ENCODE peak calls at places on chromosomes 3 and 15, in four cellular contexts. U is HepG2, B is K562, R is WTC11. L is an unnamed sample.

GRCh38 chr3:24235121-24235520 is 259.5 kb downstream of the THRB start:
- DNase-seq in B (no peak), U (peak), R (no peak), L (no peak)

GRCh38 chr3:39721076-39721475 is 88.3 kb upstream of the MYRIP start:
- DNase-seq in U (no peak), R (no peak), B (no peak), L (no peak)

GRCh38 chr15:38076806-38077205 is 142.4 kb downstream of the TMCO5A start:
- DNase-seq in U (no peak), R (peak), B (no peak), L (no peak)

GRCh38 chr15:31330111-31330785 is 3.6 kb downstream of the KLF13 start:
- DNase-seq in R (no peak), U (no peak), B (no peak), L (no peak)

GRCh38 chr15:49530106-49530505 is 90.5 kb downstream of the FAM227B start:
- DNase-seq in B (no peak), R (no peak), U (peak), L (no peak)

GRCh38 chr3:127551971-127552370 is 38.6 kb downstream of the TPRA1 start:
- DNase-seq in R (no peak), U (no peak), B (no peak), L (no peak)

GRCh38 chr15:89566141-89566540 is 9.1 kb upstream of the TICRR start:
- DNase-seq in R (no peak), B (no peak), U (no peak), L (no peak)

GRCh38 chr3:160221019-160221418 is 4.2 kb upstream of the C3orf80 start:
- DNase-seq in U (no peak), B (no peak), R (no peak), L (no peak)

GRCh38 chr3:39962566-39962965 is 153.2 kb downstream of the MYRIP start:
- DNase-seq in R (no peak), B (no peak), U (no peak), L (no peak)

DNA sequence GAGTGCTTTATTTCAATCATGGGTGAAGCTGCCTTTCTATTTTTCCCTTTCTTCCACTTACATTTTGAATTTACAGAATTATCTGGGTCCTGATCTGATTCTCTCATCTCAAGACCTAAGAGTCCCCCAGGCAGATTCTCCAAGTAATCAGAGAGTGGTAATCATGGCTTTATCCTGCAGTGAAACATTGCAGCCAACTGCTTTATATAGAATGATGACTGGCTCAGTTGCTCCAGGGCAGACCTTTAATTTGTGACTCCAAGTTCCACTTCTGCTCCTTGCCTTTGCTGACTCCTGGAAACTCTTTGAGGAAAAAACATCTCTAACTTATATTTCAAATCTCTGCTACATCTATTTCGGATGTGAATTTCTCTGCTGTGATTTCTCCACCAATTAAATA is 25.5 kb upstream of the NPTN start:
- DNase-seq in B (no peak), R (no peak), U (no peak), L (no peak)
- TF ChIP-seq ELF4 in B (no peak), R (no peak), U (no peak), L (no peak)

GRCh38 chr15:78322724-78323395 is 17.3 kb upstream of the CRABP1 start:
- DNase-seq in U (no peak), B (no peak), R (no peak), L (no peak)

GRCh38 chr15:78322243-78322642 is 17.9 kb upstream of the CRABP1 start:
- DNase-seq in U (no peak), R (no peak), B (no peak), L (no peak)

GRCh38 chr15:78323693-78324092 is 16.5 kb upstream of the CRABP1 start:
- DNase-seq in U (no peak), R (no peak), B (no peak), L (no peak)

GRCh38 chr15:78327442-78327841 is 12.7 kb upstream of the CRABP1 start:
- DNase-seq in B (no peak), U (no peak), R (no peak), L (no peak)

DNA sequence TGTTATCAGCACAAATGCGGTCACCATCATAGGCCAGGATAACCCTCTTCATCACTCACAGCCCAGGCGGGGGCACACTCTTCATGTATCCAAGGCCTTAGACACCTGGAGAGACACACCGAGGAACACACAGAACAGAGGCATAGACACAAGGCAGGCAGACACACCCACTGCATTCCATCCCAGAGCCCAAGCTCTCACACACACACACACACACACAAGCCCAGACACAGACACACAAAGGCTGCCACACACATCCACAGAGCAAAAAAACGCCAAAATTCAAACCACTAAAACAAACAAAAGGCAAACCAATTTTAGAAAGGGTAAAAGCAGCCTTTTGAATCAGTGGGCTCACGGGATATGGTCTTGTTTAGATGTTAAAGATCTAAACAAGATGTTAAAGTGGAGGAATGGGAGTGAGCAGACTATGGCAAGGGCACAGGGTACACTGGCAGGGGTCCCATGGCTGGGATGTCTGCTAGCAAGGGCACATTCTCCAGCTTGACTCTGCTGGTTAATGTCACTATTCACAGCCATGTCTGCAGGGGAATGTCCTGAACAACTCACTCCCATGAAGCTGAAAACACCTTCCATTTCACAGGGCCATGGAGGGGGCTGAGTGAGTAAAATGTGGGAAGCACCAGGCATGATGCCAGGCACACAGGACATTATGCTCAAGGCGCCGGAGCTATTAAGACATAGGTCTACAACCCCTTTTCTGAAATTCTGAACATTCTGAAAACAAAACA is 14.9 kb upstream of the CRABP1 start:
- DNase-seq in U (no peak), B (no peak), R (no peak), L (no peak)
- TF ChIP-seq ELF4 in U (no peak), B (no peak), R (no peak), L (no peak)

GRCh38 chr15:73807865-73808264 is 54.7 kb upstream of the INSYN1 start:
- DNase-seq in R (no peak), U (no peak), B (no peak), L (no peak)

GRCh38 chr15:73806698-73807483 is 53.7 kb upstream of the INSYN1 start:
- DNase-seq in B (no peak), U (peak), R (no peak), L (no peak)

GRCh38 chr15:73805504-73806089 is 52.4 kb upstream of the INSYN1 start:
- DNase-seq in U (no peak), B (no peak), R (no peak), L (no peak)

GRCh38 chr15:73813071-73813470 is 59.9 kb upstream of the INSYN1 start:
- DNase-seq in R (no peak), U (no peak), B (no peak), L (no peak)

DNA sequence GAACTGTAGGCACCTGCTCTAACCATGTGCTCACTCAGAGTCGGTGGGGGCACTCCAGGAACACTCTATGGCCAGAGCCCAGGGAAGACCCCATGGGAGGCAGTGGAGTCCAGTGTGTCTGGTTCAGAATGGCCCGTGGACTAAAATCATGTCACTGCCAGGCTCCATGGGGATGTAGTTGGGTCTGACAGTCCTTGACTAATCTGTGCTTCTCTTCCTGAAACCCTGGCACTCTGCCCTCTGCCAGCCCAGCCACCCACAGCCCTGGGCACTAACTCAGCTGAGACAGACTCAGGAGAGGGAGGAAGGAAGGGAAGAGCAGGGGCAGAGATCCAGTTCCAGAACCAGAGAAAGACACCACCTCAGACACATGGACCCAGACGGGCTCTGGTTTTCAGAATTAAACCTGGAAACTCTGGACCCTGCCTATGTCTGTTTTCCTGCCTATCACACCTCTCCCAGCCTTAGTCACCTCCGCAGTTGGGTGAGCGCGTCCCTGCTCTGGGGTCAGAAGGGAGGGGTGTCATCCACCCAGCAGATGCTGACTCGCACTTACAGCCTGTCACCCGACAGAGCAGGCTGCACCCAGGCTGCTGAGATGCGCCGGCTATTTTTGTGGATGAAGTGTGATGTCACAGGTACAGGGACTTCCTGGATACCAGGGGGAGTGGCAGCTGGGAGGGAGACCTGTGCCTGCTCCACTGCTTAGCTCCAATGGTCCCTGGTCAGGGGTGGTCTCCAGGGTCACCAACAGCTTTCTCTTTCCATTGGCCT is 56.8 kb upstream of the INSYN1 start:
- DNase-seq in U (no peak), B (no peak), R (no peak), L (no peak)
- TF ChIP-seq ELF4 in U (no peak), B (no peak), R (no peak), L (no peak)

GRCh38 chr3:13474776-13475303 is 5.3 kb upstream of the HDAC11 start:
- DNase-seq in R (no peak), U (no peak), B (no peak), L (no peak)
- TF ChIP-seq ELF4 in R (no peak), U (no peak), B (no peak), L (no peak)

DNA sequence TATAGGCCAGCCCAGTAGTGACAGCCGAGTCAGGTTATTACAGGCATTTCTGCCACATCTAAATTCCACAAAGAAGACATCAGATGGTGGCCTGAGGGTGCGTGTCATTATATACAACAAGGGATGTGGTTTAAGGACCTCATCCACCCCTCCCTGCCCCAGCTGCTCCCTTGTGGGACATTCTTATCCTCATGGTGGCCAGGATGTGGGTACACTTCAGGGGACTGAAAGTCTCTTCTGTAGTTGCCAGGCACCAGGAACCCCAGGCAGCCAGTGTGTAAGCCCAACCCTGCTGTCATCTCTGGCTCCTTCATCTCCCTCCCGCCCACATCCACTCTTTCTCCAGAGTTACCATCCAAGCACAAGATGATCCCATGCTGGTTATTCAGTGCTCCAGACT is 224.9 kb upstream of the TOPAZ1 start:
- DNase-seq in U (no peak), B (no peak), R (no peak), L (no peak)
- TF ChIP-seq ELF4 in U (no peak), B (no peak), R (no peak), L (no peak)

DNA sequence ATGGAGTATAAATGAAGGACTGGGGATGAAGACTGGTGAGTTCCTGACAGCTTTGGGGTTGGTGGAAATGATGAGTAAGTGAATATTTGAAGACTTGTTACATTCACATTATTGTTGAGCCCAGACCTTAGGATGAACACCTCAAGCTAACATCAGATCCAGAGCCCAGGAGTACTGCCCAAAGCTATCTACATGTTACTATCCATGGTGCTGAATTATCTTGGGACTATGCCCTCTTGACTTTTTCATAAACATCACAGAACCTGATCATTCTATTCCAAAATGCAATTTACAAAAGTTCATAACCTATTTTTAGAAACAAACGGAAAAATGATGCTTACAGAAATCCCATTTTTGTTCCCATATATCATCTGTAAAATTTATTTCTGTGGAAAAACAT is 613.3 kb downstream of the TUSC7 start:
- DNase-seq in R (no peak), B (no peak), U (no peak), L (peak)
- TF ChIP-seq ELF4 in R (no peak), B (no peak), U (no peak), L (no peak)

GRCh38 chr3:60475096-60475495 is 776.2 kb downstream of the FHIT start:
- DNase-seq in R (no peak), B (no peak), U (no peak), L (no peak)

GRCh38 chr3:60463655-60464054 is 787.6 kb downstream of the FHIT start:
- DNase-seq in U (no peak), B (no peak), R (no peak), L (no peak)

GRCh38 chr3:60469481-60469880 is 781.8 kb downstream of the FHIT start:
- DNase-seq in R (no peak), B (no peak), U (no peak), L (no peak)
- TF ChIP-seq ELF4 in R (no peak), B (no peak), U (no peak), L (no peak)

GRCh38 chr3:46892285-46893145 is 15.0 kb downstream of the PTH1R start:
- DNase-seq in B (peak), R (peak), U (no peak), L (no peak)
- TF ChIP-seq ELF4 in B (no peak), R (no peak), U (no peak), L (no peak)

L was measured in HEK293T.